ENCODE peak calls at places on chromosomes 1 and 21, in six cellular contexts. D, P, B, C, A and I are unnamed samples.
A peak's percentile ranks its signal among the peaks of the same experiment; 100 is the strongest.

GRCh38 chr1:11158720-11159321 is 30.3 kb upstream of the ANGPTL7 start:
- DNase-seq in D (no peak), P (no peak), B (no peak), C (peak; percentile 91), A (no peak), I (no peak)

GRCh38 chr1:62082456-62083363 is 111.9 kb upstream of the L1TD1 start:
- DNase-seq in D (no peak), P (no peak), B (no peak), C (peak; percentile 61), A (peak; percentile 15), I (peak; percentile 62)

GRCh38 chr21:42468511-42469131 is 27.4 kb downstream of the RSPH1 start:
- DNase-seq in D (no peak), P (no peak), B (no peak), C (no peak), A (no peak), I (no peak)

GRCh38 chr1:115609021-115609420 is 32.7 kb upstream of the VANGL1 start:
- DNase-seq in D (no peak), P (no peak), B (no peak), C (no peak), A (no peak), I (no peak)

GRCh38 chr1:7386226-7387052 is 384.7 kb upstream of the VAMP3 start:
- DNase-seq in D (no peak), P (no peak), B (no peak), C (no peak), A (no peak), I (peak; percentile 64)

GRCh38 chr1:41437011-41437355 is 47.5 kb downstream of the EDN2 start:
- DNase-seq in D (no peak), P (no peak), B (no peak), C (no peak), A (no peak), I (no peak)

GRCh38 chr1:29311352-29312030 is 75.2 kb downstream of the PTPRU start:
- DNase-seq in D (no peak), P (no peak), B (peak; percentile 27), C (no peak), A (no peak), I (no peak)

GRCh38 chr1:28887835-28888682 is 26.3 kb upstream of the EPB41 start:
- DNase-seq in D (no peak), P (peak; percentile 68), B (peak; percentile 55), C (peak; percentile 32), A (peak; percentile 50), I (peak; percentile 30)

GRCh38 chr1:8302181-8302681 is 15.7 kb upstream of the SLC45A1 start:
- DNase-seq in D (no peak), P (no peak), B (no peak), C (peak; percentile 16), A (no peak), I (peak; percentile 34)

GRCh38 chr21:45974073-45975016 is 7.2 kb upstream of the COL6A1 start:
- DNase-seq in D (peak; percentile 69), P (peak; percentile 76), B (peak; percentile 48), C (peak; percentile 75), A (peak; percentile 76), I (no peak)

GRCh38 chr1:247392088-247392487 is 23.9 kb upstream of the NLRP3 start:
- DNase-seq in D (no peak), P (no peak), B (no peak), C (no peak), A (no peak), I (no peak)

GRCh38 chr1:173052681-173053196 is 2.0 kb upstream of the TNFSF18 start:
- DNase-seq in D (no peak), P (no peak), B (no peak), C (peak; percentile 12), A (no peak), I (no peak)

GRCh38 chr1:151958959-151959358 is 34.7 kb downstream of the S100A10 start:
- DNase-seq in D (no peak), P (no peak), B (no peak), C (no peak), A (no peak), I (no peak)

GRCh38 chr1:151960780-151961513 is 32.7 kb downstream of the S100A10 start:
- DNase-seq in D (no peak), P (no peak), B (no peak), C (no peak), A (no peak), I (no peak)

GRCh38 chr1:151964510-151964909 is 29.1 kb downstream of the S100A10 start:
- DNase-seq in D (no peak), P (no peak), B (no peak), C (no peak), A (no peak), I (no peak)

GRCh38 chr1:151963288-151963687 is 30.4 kb downstream of the S100A10 start:
- DNase-seq in D (no peak), P (no peak), B (no peak), C (no peak), A (no peak), I (no peak)

GRCh38 chr1:151961795-151962194 is 31.9 kb downstream of the S100A10 start:
- DNase-seq in D (no peak), P (no peak), B (no peak), C (no peak), A (no peak), I (no peak)
- H3K4me3 ChIP-seq in D (no peak overlapping the region), P (no peak overlapping the region), B (no peak overlapping the region), C (no peak overlapping the region), A (no peak overlapping the region), I (no peak overlapping the region)

GRCh38 chr1:92831368-92831761 is 475 bp upstream of the RPL5 start:
- DNase-seq in D (no peak), P (no peak), B (no peak), C (no peak), A (no peak), I (no peak)
- H3K4me3 ChIP-seq in D (peak overlapping the region; percentile 75), P (no peak overlapping the region), B (peak overlapping the region; percentile 88), C (no peak overlapping the region), A (peak overlapping the region; percentile 73), I (peak overlapping the region; percentile 98)

GRCh38 chr21:14270631-14271030 is 54.7 kb downstream of the RBM11 start:
- DNase-seq in D (no peak), P (no peak), B (no peak), C (no peak), A (no peak), I (no peak)

GRCh38 chr21:14271053-14271452 is 55.1 kb downstream of the RBM11 start:
- DNase-seq in D (no peak), P (no peak), B (no peak), C (no peak), A (no peak), I (no peak)

GRCh38 chr21:14275806-14276205 is 59.8 kb downstream of the RBM11 start:
- DNase-seq in D (no peak), P (no peak), B (no peak), C (no peak), A (no peak), I (no peak)

GRCh38 chr21:14273736-14274538 is 58.0 kb downstream of the RBM11 start:
- DNase-seq in D (no peak), P (peak; percentile 87), B (peak; percentile 83), C (peak; percentile 1), A (peak; percentile 47), I (peak; percentile 77)
- H3K4me3 ChIP-seq in D (no peak overlapping the region), P (peak overlapping the region; percentile 12), B (peak overlapping the region; percentile 50), C (no peak overlapping the region), A (peak overlapping the region; percentile 34), I (peak overlapping the region; percentile 1)

GRCh38 chr1:209877109-209877764 is 49.5 kb downstream of the UTP25 start:
- DNase-seq in D (no peak), P (no peak), B (no peak), C (no peak), A (no peak), I (no peak)

GRCh38 chr1:209881271-209882018 is 53.7 kb downstream of the UTP25 start:
- DNase-seq in D (no peak), P (no peak), B (no peak), C (no peak), A (no peak), I (no peak)

GRCh38 chr1:209882286-209882685 is 54.5 kb downstream of the UTP25 start:
- DNase-seq in D (no peak), P (no peak), B (no peak), C (no peak), A (no peak), I (no peak)

GRCh38 chr1:209879539-209879938 is 51.8 kb downstream of the UTP25 start:
- DNase-seq in D (no peak), P (no peak), B (no peak), C (peak; percentile 25), A (no peak), I (no peak)

DNA sequence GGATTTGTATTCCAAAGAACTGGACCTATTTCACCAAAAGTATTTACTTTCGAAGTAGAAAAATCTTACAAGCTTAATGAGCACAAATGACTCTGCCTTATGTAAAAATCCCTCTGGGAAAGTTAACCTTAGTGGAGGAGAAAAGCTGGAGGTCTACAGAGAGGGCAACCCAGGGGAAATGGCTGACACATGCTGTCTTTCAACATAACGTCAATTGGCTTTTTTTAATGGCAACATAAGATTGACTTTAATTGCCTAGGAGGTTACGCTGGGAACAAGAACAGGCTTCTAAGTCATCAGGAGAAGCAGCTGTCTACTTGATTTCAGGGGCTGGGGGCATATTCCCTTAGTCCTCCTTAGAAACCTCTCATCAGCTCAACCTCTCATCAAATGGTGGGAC is 52.3 kb downstream of the UTP25 start:
- DNase-seq in D (no peak), P (no peak), B (no peak), C (no peak), A (no peak), I (no peak)
- H3K4me3 ChIP-seq in D (no peak overlapping the region), P (no peak overlapping the region), B (no peak overlapping the region), C (no peak overlapping the region), A (no peak overlapping the region), I (no peak overlapping the region)

GRCh38 chr1:243483952-243484351 is 228.1 kb downstream of the SDCCAG8 start:
- DNase-seq in D (no peak), P (no peak), B (no peak), C (no peak), A (no peak), I (no peak)

GRCh38 chr1:243487036-243487648 is 231.3 kb downstream of the SDCCAG8 start:
- DNase-seq in D (no peak), P (no peak), B (no peak), C (no peak), A (no peak), I (no peak)

GRCh38 chr1:243481101-243481500 is 225.3 kb downstream of the SDCCAG8 start:
- DNase-seq in D (no peak), P (no peak), B (no peak), C (no peak), A (no peak), I (no peak)

GRCh38 chr1:243483084-243483845 is 227.4 kb downstream of the SDCCAG8 start:
- DNase-seq in D (no peak), P (no peak), B (no peak), C (no peak), A (no peak), I (no peak)

GRCh38 chr1:243482237-243483022 is 226.6 kb downstream of the SDCCAG8 start:
- DNase-seq in D (no peak), P (no peak), B (no peak), C (peak; percentile 92), A (no peak), I (no peak)
- H3K4me3 ChIP-seq in D (peak overlapping the region; percentile 33), P (no peak overlapping the region), B (peak overlapping the region; percentile 44), C (peak overlapping the region; percentile 37), A (peak overlapping the region; percentile 56), I (no peak overlapping the region)

DNA sequence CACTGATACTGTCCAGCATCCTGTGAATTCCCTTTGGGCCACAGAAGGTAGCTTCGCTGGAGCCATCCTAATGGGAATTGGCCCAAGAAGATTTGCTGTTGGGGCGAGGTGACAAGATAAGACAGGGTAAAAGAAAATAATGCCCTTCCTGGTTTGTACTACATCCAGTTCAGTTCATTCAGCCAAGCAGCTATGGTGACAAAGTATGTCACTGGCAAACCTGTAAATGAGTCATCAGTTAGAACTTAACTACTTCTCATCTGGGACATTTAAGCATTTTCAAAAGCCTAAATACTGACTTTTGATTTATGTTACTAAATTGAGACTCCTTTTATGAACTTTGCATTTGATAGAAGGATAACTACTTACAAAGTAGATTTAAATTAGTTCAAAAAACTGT is 54.2 kb downstream of the WDR64 start:
- DNase-seq in D (no peak), P (no peak), B (no peak), C (no peak), A (no peak), I (no peak)
- H3K4me3 ChIP-seq in D (no peak overlapping the region), P (no peak overlapping the region), B (no peak overlapping the region), C (no peak overlapping the region), A (no peak overlapping the region), I (no peak overlapping the region)